ENCODE peak calls at places on chromosomes 3 and 15, in seven cellular contexts. F is HFFc6; U is keratinocyte; A is stimulated activated CD8-positive, alpha-beta memory T cell treated with anti-CD3 and anti-CD28 coated beads, Interleukin-15, amount 100 ng/mL, for 1 hour; V is ELR; R is uterus; I is HS-5. S is an unnamed sample.

GRCh38 chr3:195003006-195003892 is 267.7 kb downstream of the XXYLT1 start:
- DNase-seq in F (no peak), U (no peak), A (no peak), V (no peak), R (peak; percentile 64), I (no peak), S (no peak)

GRCh38 chr3:53030864-53031445 is 14.9 kb downstream of the SFMBT1 start:
- DNase-seq in F (no peak), U (no peak), A (no peak), V (no peak), R (no peak), I (no peak), S (no peak)

GRCh38 chr15:70014860-70015490 is 82.7 kb downstream of the TLE3 start:
- DNase-seq in F (no peak), U (no peak), A (no peak), V (no peak), R (no peak), I (no peak), S (no peak)

GRCh38 chr15:100201376-100202280 is 140.1 kb downstream of the ADAMTS17 start:
- DNase-seq in F (no peak), U (no peak), A (no peak), V (no peak), R (no peak), I (no peak), S (no peak)

GRCh38 chr3:138148503-138148902 is 16.3 kb upstream of the A4GNT start:
- DNase-seq in F (no peak), U (no peak), A (no peak), V (peak; percentile 14), R (no peak), I (no peak), S (no peak)

GRCh38 chr3:14490831-14491230 is 49.3 kb downstream of the GRIP2 start:
- DNase-seq in F (no peak), U (no peak), A (no peak), V (peak; percentile 13), R (no peak), I (no peak), S (no peak)

GRCh38 chr3:156605686-156606605 is 51.0 kb upstream of the SSR3 start:
- DNase-seq in F (peak; percentile 83), U (no peak), A (no peak), V (peak; percentile 93), R (peak; percentile 28), I (peak; percentile 71), S (peak; percentile 19)

GRCh38 chr15:35107122-35107521 is 22.0 kb upstream of the NANOGP8 start:
- DNase-seq in F (no peak), U (no peak), A (no peak), V (no peak), R (no peak), I (no peak), S (no peak)

GRCh38 chr3:15051531-15051930 is 13.6 kb downstream of the MRPS25 start:
- DNase-seq in F (peak; percentile 36), U (no peak), A (no peak), V (peak; percentile 69), R (no peak), I (no peak), S (no peak)

GRCh38 chr3:175512700-175513099 is 653.6 kb downstream of the NAALADL2 start:
- DNase-seq in F (no peak), U (no peak), A (no peak), V (no peak), R (no peak), I (no peak), S (no peak)

GRCh38 chr15:59350421-59350732 is 22.3 kb downstream of the MYO1E start:
- DNase-seq in F (no peak), U (no peak), A (no peak), V (no peak), R (no peak), I (no peak), S (no peak)

GRCh38 chr15:41893422-41894250 is at the start of gene SPTBN5:
- DNase-seq in F (no peak), U (no peak), A (no peak), V (no peak), R (no peak), I (no peak), S (no peak)

GRCh38 chr3:15501126-15501525 is 20.4 kb downstream of the COLQ start:
- DNase-seq in F (no peak), U (no peak), A (no peak), V (no peak), R (no peak), I (no peak), S (no peak)

GRCh38 chr3:46675426-46675825 is 18.1 kb downstream of the ALS2CL start:
- DNase-seq in F (no peak), U (no peak), A (no peak), V (no peak), R (no peak), I (no peak), S (no peak)

GRCh38 chr15:85757073-85757938 is 37.4 kb downstream of the KLHL25 start:
- DNase-seq in F (no peak), U (no peak), A (no peak), V (no peak), R (no peak), I (no peak), S (no peak)

GRCh38 chr3:122350814-122351418 is 25.9 kb downstream of the CSTA start:
- DNase-seq in F (peak; percentile 12), U (no peak), A (no peak), V (peak; percentile 53), R (no peak), I (no peak), S (no peak)

GRCh38 chr3:129106866-129107565 is 14.6 kb downstream of the RAB43 start:
- DNase-seq in F (no peak), U (no peak), A (no peak), V (no peak), R (no peak), I (no peak), S (no peak)

GRCh38 chr3:123371859-123372767 is 76.8 kb downstream of the ADCY5 start:
- DNase-seq in F (no peak), U (no peak), A (no peak), V (no peak), R (no peak), I (no peak), S (no peak)

GRCh38 chr15:63056843-63057242 is 14.3 kb downstream of the TPM1 start:
- DNase-seq in F (no peak), U (no peak), A (no peak), V (no peak), R (peak; percentile 77), I (no peak), S (no peak)

GRCh38 chr15:31150732-31151212 is 49.2 kb upstream of the TRPM1 start:
- DNase-seq in F (no peak), U (peak; percentile 90), A (no peak), V (no peak), R (no peak), I (no peak), S (no peak)

S was measured in NCI-H2227 treated with DMSO at 0.1 percent for 48 hours.